ENCODE peak calls at places on chromosomes 2 and 18, in five cellular contexts. U is GM13976, O is tibial artery, V is bronchial epithelial cell, Z is endothelial cell. L is an unnamed sample.

GRCh38 chr2:239318091-239318725 is 82.6 kb downstream of the HDAC4 start:
- DNase-seq in U (no peak), O (peak; percentile 23), V (no peak), Z (no peak), L (no peak)

GRCh38 chr2:192194065-192194865 is 468 bp downstream of the TMEFF2 start:
- DNase-seq in U (no peak), O (peak; percentile 64), V (no peak), Z (peak; percentile 36), L (no peak)

GRCh38 chr2:27245620-27246019 is 17.2 kb downstream of the SLC30A3 start:
- DNase-seq in U (no peak), O (no peak), V (no peak), Z (no peak), L (no peak)

GRCh38 chr2:105183555-105184323 is 57.8 kb upstream of the GPR45 start:
- DNase-seq in U (peak; percentile 47), O (no peak), V (no peak), Z (no peak), L (peak; percentile 52)

GRCh38 chr2:238117199-238118154 is 17.3 kb downstream of the ESPNL start:
- DNase-seq in U (no peak), O (no peak), V (peak; percentile 25), Z (no peak), L (no peak)

GRCh38 chr2:239097428-239097696 is 249.5 kb downstream of the TWIST2 start:
- DNase-seq in U (no peak), O (no peak), V (no peak), Z (no peak), L (no peak)

GRCh38 chr2:207790898-207791297 is 21.2 kb upstream of the FZD5 start:
- DNase-seq in U (no peak), O (no peak), V (no peak), Z (no peak), L (no peak)

GRCh38 chr2:165601866-165602636 is 132.6 kb downstream of the CSRNP3 start:
- DNase-seq in U (no peak), O (no peak), V (peak; percentile 93), Z (no peak), L (no peak)

GRCh38 chr18:44823782-44824181 is 143.1 kb downstream of the SETBP1 start:
- DNase-seq in U (no peak), O (no peak), V (peak; percentile 93), Z (no peak), L (no peak)

GRCh38 chr2:127422631-127423475 is 4.6 kb downstream of the PROC start:
- DNase-seq in U (peak; percentile 48), O (no peak), V (no peak), Z (no peak), L (no peak)

GRCh38 chr2:231961349-231962166 is at the start of gene DIS3L2:
- DNase-seq in U (peak; percentile 94), O (peak; percentile 84), V (peak; percentile 51), Z (peak; percentile 81), L (peak; percentile 93)

GRCh38 chr2:10407432-10407831 is 40.7 kb downstream of the ODC1 start:
- DNase-seq in U (no peak), O (no peak), V (no peak), Z (no peak), L (no peak)

GRCh38 chr2:113098061-113098460 is 29.3 kb upstream of the IL1RN start:
- DNase-seq in U (peak; percentile 47), O (no peak), V (no peak), Z (no peak), L (peak; percentile 39)

GRCh38 chr2:69514406-69514805 is 77.2 kb upstream of the NFU1 start:
- DNase-seq in U (no peak), O (peak; percentile 70), V (no peak), Z (no peak), L (no peak)

GRCh38 chr2:12709207-12709522 is 7.6 kb upstream of the TRIB2 start:
- DNase-seq in U (no peak), O (no peak), V (no peak), Z (no peak), L (no peak)

GRCh38 chr18:61989138-61989537 is 96.3 kb upstream of the RNF152 start:
- DNase-seq in U (no peak), O (no peak), V (no peak), Z (no peak), L (no peak)

GRCh38 chr2:238548902-238549462 is 122.3 kb downstream of the ASB1 start:
- DNase-seq in U (no peak), O (no peak), V (no peak), Z (no peak), L (no peak)

GRCh38 chr18:7754725-7755181 is 187.6 kb downstream of the PTPRM start:
- DNase-seq in U (no peak), O (no peak), V (no peak), Z (no peak), L (no peak)

GRCh38 chr2:133651861-133652260 is 83.6 kb upstream of the NCKAP5 start:
- DNase-seq in U (no peak), O (no peak), V (peak; percentile 72), Z (no peak), L (no peak)

GRCh38 chr18:45962866-45963265 is 4.3 kb downstream of the EPG5 start:
- DNase-seq in U (no peak), O (no peak), V (no peak), Z (no peak), L (no peak)

GRCh38 chr2:54757496-54757895 is 34.0 kb downstream of the EML6 start:
- DNase-seq in U (peak; percentile 19), O (no peak), V (peak; percentile 56), Z (peak; percentile 24), L (peak; percentile 13)

GRCh38 chr2:46913471-46914381 is 1.9 kb downstream of the MCFD2 start:
- DNase-seq in U (no peak), O (peak; percentile 71), V (peak; percentile 84), Z (peak; percentile 18), L (no peak)

GRCh38 chr18:73093687-73094250 is 226.0 kb upstream of the NETO1 start:
- DNase-seq in U (no peak), O (no peak), V (no peak), Z (no peak), L (no peak)

GRCh38 chr18:44818668-44819403 is 138.1 kb downstream of the SETBP1 start:
- DNase-seq in U (peak; percentile 53), O (no peak), V (no peak), Z (no peak), L (peak; percentile 39)

GRCh38 chr2:208982831-208983230 is 441.0 kb upstream of the MAP2 start:
- DNase-seq in U (no peak), O (no peak), V (peak; percentile 83), Z (no peak), L (no peak)

GRCh38 chr2:234164499-234165409 is 114.3 kb downstream of the SPP2 start:
- DNase-seq in U (no peak), O (no peak), V (no peak), Z (no peak), L (no peak)

GRCh38 chr2:181438298-181438697 is 18.9 kb upstream of the ITGA4 start:
- DNase-seq in U (no peak), O (no peak), V (peak; percentile 36), Z (no peak), L (no peak)

GRCh38 chr2:173288561-173288960 is 66.1 kb upstream of the CDCA7 start:
- DNase-seq in U (no peak), O (no peak), V (peak; percentile 93), Z (no peak), L (no peak)

GRCh38 chr2:46706264-46706983 is 209.2 kb downstream of the MCFD2 start:
- DNase-seq in U (no peak), O (no peak), V (no peak), Z (no peak), L (no peak)

GRCh38 chr2:150487537-150488429 is at the start of gene RND3:
- DNase-seq in U (peak; percentile 66), O (peak; percentile 99), V (peak; percentile 97), Z (peak; percentile 93), L (peak; percentile 61)
- TF ChIP-seq CTCF in U (peak; percentile 68), O (peak; percentile 85), V (peak; percentile 88), Z (peak; percentile 84), L (peak; percentile 57)

DNA sequence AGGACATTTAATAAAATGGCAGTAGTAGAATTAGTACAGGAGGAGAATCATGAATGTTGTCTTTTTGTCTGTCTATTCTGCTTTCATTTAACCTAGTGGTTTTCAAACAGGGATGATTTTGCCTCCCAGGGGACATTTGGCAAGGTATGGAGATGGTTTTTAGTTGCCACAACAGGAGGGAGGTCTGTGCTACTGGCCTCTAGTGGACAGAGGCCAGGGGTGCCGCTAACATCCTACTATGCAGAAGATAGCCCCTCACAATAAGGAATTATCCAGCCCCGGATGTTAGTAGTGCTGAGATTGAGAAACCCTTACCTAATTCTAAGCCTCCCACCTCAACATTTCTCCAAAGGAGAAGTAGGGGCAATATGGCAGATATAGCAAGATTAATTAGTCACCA is 18.3 kb downstream of the FASTKD2 start:
- DNase-seq in U (no peak), O (no peak), V (no peak), Z (peak; percentile 32), L (no peak)
- TF ChIP-seq CTCF in U (no peak), O (peak; percentile 13), V (peak; percentile 65), Z (no peak), L (peak; percentile 33)

DNA sequence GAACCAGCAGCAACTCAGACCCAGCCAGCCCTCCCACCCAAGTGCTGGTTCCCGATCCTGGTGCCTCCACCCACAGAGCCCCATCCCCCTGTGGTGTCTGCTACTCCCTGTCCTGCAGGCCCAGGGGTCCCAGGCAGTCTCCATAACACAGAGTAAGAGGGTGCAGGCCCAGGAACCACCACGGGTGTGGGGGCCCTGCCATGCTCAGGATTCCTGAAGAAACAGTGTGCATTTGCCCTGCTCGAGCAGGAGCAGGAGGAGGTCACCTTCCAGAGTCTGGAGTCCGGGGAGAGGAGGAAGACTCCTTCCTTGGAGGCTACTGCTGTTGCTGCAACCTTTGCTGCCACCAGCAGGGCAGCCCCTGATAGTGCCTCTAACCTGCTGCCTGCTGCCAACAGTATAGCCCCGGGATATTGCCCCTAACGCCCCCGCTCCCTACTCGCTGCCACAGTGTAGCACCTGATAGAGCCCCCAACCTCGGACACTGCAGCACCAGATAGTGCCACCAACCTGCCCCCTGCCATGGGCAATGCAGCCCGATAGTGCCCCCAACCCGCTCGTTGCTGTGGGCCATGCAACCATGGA is 46.8 kb upstream of the ANKRD62 start:
- DNase-seq in U (no peak), O (no peak), V (no peak), Z (no peak), L (no peak)
- TF ChIP-seq CTCF in U (no peak), O (no peak), V (peak; percentile 5), Z (peak; percentile 24), L (no peak)

GRCh38 chr18:11392974-11393373 is 216.4 kb upstream of the SLC35G4 start:
- DNase-seq in U (no peak), O (no peak), V (no peak), Z (no peak), L (no peak)

GRCh38 chr18:11393486-11393885 is 215.9 kb upstream of the SLC35G4 start:
- DNase-seq in U (no peak), O (no peak), V (no peak), Z (no peak), L (no peak)

GRCh38 chr18:11398625-11399024 is 210.8 kb upstream of the SLC35G4 start:
- DNase-seq in U (no peak), O (no peak), V (no peak), Z (no peak), L (no peak)
- TF ChIP-seq CTCF in U (no peak), O (no peak), V (no peak), Z (peak; percentile 23), L (no peak)

GRCh38 chr2:36359006-36359580 is 3.5 kb downstream of the CRIM1 start:
- DNase-seq in U (no peak), O (no peak), V (peak; percentile 64), Z (no peak), L (no peak)
- TF ChIP-seq CTCF in U (no peak), O (peak; percentile 28), V (no peak), Z (peak; percentile 55), L (peak; percentile 23)